ENCODE peak calls at places on chromosomes 2 and 18, in eight cellular contexts. L is fibroblast of lung, J is NCI-H69, X is NCI-H2081, D is right lobe of liver, A is psoas muscle, I is T-helper 2 cell, Z is stomach. K is an unnamed sample.

GRCh38 chr2:68766378-68766845 is 31.8 kb downstream of the ARHGAP25 start:
- DNase-seq in L (peak), J (no peak), X (no peak), D (peak), A (no peak), I (peak), Z (peak), K (no peak)

GRCh38 chr2:69122271-69122670 is 109.3 kb downstream of the ANTXR1 start:
- DNase-seq in L (peak), J (no peak), X (no peak), D (no peak), A (no peak), I (no peak), Z (no peak), K (no peak)

GRCh38 chr2:43553341-43553855 is 42.4 kb downstream of the THADA start:
- DNase-seq in L (no peak), J (no peak), X (no peak), D (no peak), A (no peak), I (no peak), Z (no peak), K (peak)

GRCh38 chr18:5729983-5730699 is 165.2 kb downstream of the TMEM200C start:
- DNase-seq in L (no peak), J (no peak), X (no peak), D (no peak), A (peak), I (no peak), Z (no peak), K (no peak)

GRCh38 chr2:75130171-75130570 is 69.1 kb downstream of the TACR1 start:
- DNase-seq in L (no peak), J (peak), X (no peak), D (no peak), A (no peak), I (no peak), Z (no peak), K (peak)

GRCh38 chr2:15745907-15746306 is 154.2 kb downstream of the DDX1 start:
- DNase-seq in L (no peak), J (no peak), X (no peak), D (no peak), A (no peak), I (no peak), Z (no peak), K (no peak)

GRCh38 chr18:32429427-32429826 is 41.3 kb downstream of the GAREM1 start:
- DNase-seq in L (no peak), J (no peak), X (no peak), D (no peak), A (no peak), I (no peak), Z (no peak), K (peak)

GRCh38 chr2:59882279-59882678 is 671.2 kb downstream of the BCL11A start:
- DNase-seq in L (no peak), J (no peak), X (no peak), D (no peak), A (no peak), I (no peak), Z (no peak), K (no peak)

GRCh38 chr2:75580156-75580555 is 19.4 kb upstream of the EVA1A start:
- DNase-seq in L (no peak), J (no peak), X (no peak), D (no peak), A (no peak), I (no peak), Z (no peak), K (no peak)

GRCh38 chr2:36650031-36650430 is 46.5 kb upstream of the VIT start:
- DNase-seq in L (peak), J (no peak), X (no peak), D (no peak), A (peak), I (no peak), Z (no peak), K (no peak)

GRCh38 chr2:207887570-207887969 is 117.9 kb upstream of the FZD5 start:
- DNase-seq in L (no peak), J (peak), X (no peak), D (no peak), A (no peak), I (no peak), Z (no peak), K (no peak)

GRCh38 chr2:31568585-31569201 is 12.0 kb downstream of the SRD5A2 start:
- DNase-seq in L (no peak), J (no peak), X (no peak), D (no peak), A (no peak), I (no peak), Z (no peak), K (no peak)

GRCh38 chr2:120589782-120590608 is 145.7 kb upstream of the GLI2 start:
- DNase-seq in L (peak), J (no peak), X (no peak), D (no peak), A (peak), I (no peak), Z (no peak), K (no peak)

GRCh38 chr2:235142588-235142987 is 190.8 kb downstream of the SH3BP4 start:
- DNase-seq in L (no peak), J (no peak), X (no peak), D (no peak), A (no peak), I (no peak), Z (no peak), K (no peak)

GRCh38 chr2:177604291-177605065 is 211.9 kb downstream of the AGPS start:
- DNase-seq in L (peak), J (peak), X (peak), D (no peak), A (no peak), I (no peak), Z (no peak), K (peak)

GRCh38 chr2:207143474-207144190 is 22.1 kb downstream of the KLF7 start:
- DNase-seq in L (peak), J (peak), X (no peak), D (peak), A (peak), I (peak), Z (peak), K (peak)

GRCh38 chr18:51275712-51276473 is 78.4 kb upstream of the MEX3C start:
- DNase-seq in L (peak), J (peak), X (no peak), D (no peak), A (peak), I (no peak), Z (peak), K (peak)

GRCh38 chr2:99777266-99777640 is 287.4 kb upstream of the REV1 start:
- DNase-seq in L (peak), J (no peak), X (no peak), D (no peak), A (no peak), I (no peak), Z (no peak), K (no peak)

GRCh38 chr18:70288171-70288850 is 534 bp upstream of the SOCS6 start:
- DNase-seq in L (peak), J (peak), X (peak), D (peak), A (peak), I (no peak), Z (peak), K (peak)

K was measured in NCI-H82.